ENCODE peak calls at places on chromosomes 3 and 15, in six cellular contexts. U, C, F, P, V and S are unnamed samples.

GRCh38 chr3:56219894-56220805 is 248.1 kb downstream of the ERC2 start:
- DNase-seq in F (no peak), C (no peak), V (no peak), P (no peak), U (peak; percentile 1), S (no peak)

GRCh38 chr3:16516695-16517481 is 3.4 kb upstream of the RFTN1 start:
- DNase-seq in V (peak; percentile 8), U (peak; percentile 76), F (no peak), C (peak; percentile 51), P (peak; percentile 30), S (no peak)

GRCh38 chr15:92954578-92954977 is 54.5 kb downstream of the CHD2 start:
- DNase-seq in C (no peak), P (no peak), V (no peak), U (peak; percentile 22), F (no peak), S (no peak)

GRCh38 chr3:193345431-193345830 is 33.1 kb downstream of the ATP13A5 start:
- DNase-seq in C (no peak), F (no peak), P (no peak), V (no peak), U (no peak), S (no peak)

GRCh38 chr3:126321490-126321889 is 35.7 kb downstream of the KLF15 start:
- DNase-seq in V (no peak), U (no peak), F (no peak), P (no peak), C (no peak), S (no peak)

GRCh38 chr3:102206506-102207145 is 228.2 kb upstream of the ZPLD1 start:
- DNase-seq in C (peak; percentile 83), P (peak; percentile 70), U (peak; percentile 92), F (no peak), V (no peak), S (no peak)

GRCh38 chr3:112647122-112647521 is 6.2 kb upstream of the CCDC80 start:
- DNase-seq in U (peak; percentile 97), C (peak; percentile 63), F (no peak), V (no peak), P (peak; percentile 57), S (no peak)

GRCh38 chr3:126023390-126023789 is 54.4 kb downstream of the ROPN1B start:
- DNase-seq in P (no peak), V (no peak), C (no peak), F (no peak), U (no peak), S (no peak)

GRCh38 chr15:30903497-30904187 is at the start of gene FAN1:
- DNase-seq in U (peak; percentile 87), C (peak; percentile 65), V (peak; percentile 81), F (peak; percentile 55), P (peak; percentile 57), S (peak; percentile 43)

GRCh38 chr3:142866841-142867631 is 21.8 kb downstream of the PCOLCE2 start:
- DNase-seq in U (no peak), C (no peak), P (no peak), V (no peak), F (no peak), S (peak; percentile 88)

GRCh38 chr3:71180524-71180923 is 403.0 kb downstream of the FOXP1 start:
- DNase-seq in V (no peak), P (no peak), C (no peak), F (no peak), U (no peak), S (no peak)

GRCh38 chr15:79595995-79596622 is 164.0 kb downstream of the MINAR1 start:
- DNase-seq in U (peak; percentile 78), C (peak; percentile 53), F (no peak), V (peak; percentile 59), P (peak; percentile 69), S (peak; percentile 63)

GRCh38 chr15:38687340-38687739 is 122.7 kb upstream of the RASGRP1 start:
- DNase-seq in V (no peak), U (peak; percentile 78), P (no peak), C (no peak), F (no peak), S (no peak)

GRCh38 chr15:96053039-96054021 is 277.2 kb upstream of the NR2F2 start:
- DNase-seq in P (no peak), C (no peak), F (no peak), U (no peak), V (peak; percentile 86), S (peak; percentile 94)

GRCh38 chr15:48086582-48086981 is 34.2 kb upstream of the SLC24A5 start:
- DNase-seq in C (peak; percentile 38), V (no peak), F (no peak), U (peak; percentile 41), P (peak; percentile 6), S (no peak)

GRCh38 chr15:34582461-34583357 is 742 bp downstream of the GOLGA8B start:
- DNase-seq in P (no peak), U (peak; percentile 39), F (no peak), V (no peak), C (no peak), S (no peak)

GRCh38 chr3:32310336-32310735 is 71.9 kb downstream of the CMTM8 start:
- DNase-seq in U (no peak), P (no peak), F (no peak), C (no peak), V (peak; percentile 16), S (no peak)